ENCODE peak calls at places on chromosomes 3 and 15, in six cellular contexts. Z is stimulated activated CD4-positive, alpha-beta T cell treated with anti-CD3 and anti-CD28 coated beads, Interleukin-12 subunit alpha, Interleukin-12 subunit beta, amount 100 ng/mL, for 4 hours; K is GOT3; P is HuH-7; C is T-helper 9 cell; I is activated CD4-positive, alpha-beta T cell treated with anti-CD3 and anti-CD28 coated beads, Interleukin-2, amount 50 U/mL, for 48 hours. O is an unnamed sample.

GRCh38 chr3:118793176-118793575 is 241.5 kb downstream of the IGSF11 start:
- DNase-seq in Z (no peak), C (no peak), K (no peak), P (no peak), I (no peak), O (no peak)

GRCh38 chr3:55662683-55663082 is 175.6 kb upstream of the WNT5A start:
- DNase-seq in P (no peak), K (no peak), C (no peak), Z (no peak), I (no peak), O (no peak)

GRCh38 chr3:177122183-177122856 is 75.0 kb downstream of the TBL1XR1 start:
- DNase-seq in Z (no peak), P (no peak), K (no peak), I (no peak), C (no peak), O (no peak)

GRCh38 chr15:60414016-60414682 is 16.4 kb upstream of the ANXA2 start:
- DNase-seq in K (no peak), Z (no peak), I (no peak), P (no peak), C (no peak), O (no peak)

GRCh38 chr3:194986208-194987043 is 284.5 kb downstream of the XXYLT1 start:
- DNase-seq in K (no peak), P (no peak), Z (no peak), C (no peak), I (no peak), O (no peak)

GRCh38 chr15:90463381-90463780 is 66.3 kb upstream of the CRTC3 start:
- DNase-seq in C (no peak), Z (no peak), P (no peak), K (no peak), I (no peak), O (no peak)

GRCh38 chr3:50563867-50564266 is 3.7 kb downstream of the C3orf18 start:
- DNase-seq in Z (no peak), P (no peak), C (no peak), K (no peak), I (no peak), O (no peak)

GRCh38 chr3:129490273-129490675 is 38.2 kb upstream of the RHO start:
- DNase-seq in P (peak; percentile 90), C (peak; percentile 34), Z (peak; percentile 23), K (peak; percentile 34), I (peak; percentile 58), O (peak; percentile 25)

GRCh38 chr15:80418892-80419537 is 14.8 kb downstream of the ARNT2 start:
- DNase-seq in P (peak; percentile 60), Z (no peak), I (peak; percentile 6), K (no peak), C (no peak), O (no peak)

GRCh38 chr15:66702770-66703539 is 919 bp downstream of the SMAD6 start:
- DNase-seq in C (no peak), P (no peak), K (no peak), I (peak; percentile 17), Z (peak; percentile 22), O (no peak)

GRCh38 chr15:69643971-69644370 is 191.4 kb downstream of the RPLP1 start:
- DNase-seq in C (no peak), Z (no peak), K (no peak), I (no peak), P (no peak), O (no peak)

GRCh38 chr3:26438325-26438940 is 184.1 kb upstream of the LRRC3B start:
- DNase-seq in I (no peak), C (no peak), Z (no peak), P (no peak), K (no peak), O (no peak)

GRCh38 chr3:120795959-120796358 is 53.4 kb downstream of the GTF2E1 start:
- DNase-seq in Z (no peak), P (no peak), I (no peak), K (no peak), C (no peak), O (no peak)

GRCh38 chr3:124529826-124530571 is 200.3 kb upstream of the UMPS start:
- DNase-seq in P (no peak), C (no peak), K (no peak), Z (no peak), I (no peak), O (no peak)

GRCh38 chr3:14548321-14548729 is 8.2 kb upstream of the GRIP2 start:
- DNase-seq in K (no peak), I (peak; percentile 53), P (peak; percentile 96), C (peak; percentile 7), Z (peak; percentile 39), O (no peak)

GRCh38 chr3:123602325-123602724 is 17.5 kb upstream of the HACD2 start:
- DNase-seq in C (no peak), I (no peak), P (no peak), K (no peak), Z (no peak), O (no peak)

GRCh38 chr3:105119801-105120340 is 246.8 kb upstream of the ALCAM start:
- DNase-seq in K (no peak), I (no peak), P (no peak), C (no peak), Z (no peak), O (no peak)

GRCh38 chr3:17678116-17678741 is 64.2 kb downstream of the TBC1D5 start:
- DNase-seq in K (no peak), P (no peak), C (no peak), I (no peak), Z (no peak), O (no peak)

GRCh38 chr3:161263057-161263456 is 41.9 kb downstream of the NMD3 start:
- DNase-seq in Z (no peak), I (no peak), K (no peak), C (no peak), P (no peak), O (no peak)